ENCODE peak calls at places on chromosomes 5 and 9, in six cellular contexts. I is IMR-90, V is H9, J is trophoblast cell, L is mesenchymal stem cell, Z is neuronal stem cell. H is an unnamed sample.

GRCh38 chr5:15768936-15769335 is 269.0 kb downstream of the FBXL7 start:
- DNase-seq in I (no peak), V (no peak), J (no peak), L (no peak), Z (no peak), H (no peak)

GRCh38 chr9:15972760-15973159 is 419.9 kb downstream of the CCDC171 start:
- DNase-seq in I (no peak), V (no peak), J (no peak), L (no peak), Z (no peak), H (no peak)

GRCh38 chr9:13324988-13325387 is 45.5 kb upstream of the MPDZ start:
- DNase-seq in I (no peak), V (no peak), J (no peak), L (no peak), Z (no peak), H (no peak)

GRCh38 chr9:121360975-121361374 is 9.1 kb downstream of the STOM start:
- DNase-seq in I (peak), V (no peak), J (no peak), L (peak), Z (no peak), H (no peak)

GRCh38 chr9:104071589-104071988 is 22.5 kb upstream of the SMC2 start:
- DNase-seq in I (no peak), V (no peak), J (no peak), L (no peak), Z (no peak), H (no peak)

GRCh38 chr9:130368631-130369103 is 76.1 kb upstream of the ASS1 start:
- DNase-seq in I (no peak), V (no peak), J (peak), L (peak), Z (no peak), H (peak)

GRCh38 chr5:37554938-37555337 is 175.8 kb downstream of the WDR70 start:
- DNase-seq in I (no peak), V (no peak), J (peak), L (no peak), Z (no peak), H (peak)

GRCh38 chr9:71680189-71680983 is 87.9 kb downstream of the CEMIP2 start:
- DNase-seq in I (peak), V (no peak), J (peak), L (peak), Z (no peak), H (peak)

GRCh38 chr5:170491479-170491878 is 12.3 kb upstream of the KCNIP1 start:
- DNase-seq in I (peak), V (no peak), J (no peak), L (peak), Z (no peak), H (no peak)

GRCh38 chr5:68269820-68270219 is 54.3 kb downstream of the PIK3R1 start:
- DNase-seq in I (no peak), V (no peak), J (no peak), L (no peak), Z (no peak), H (no peak)

GRCh38 chr5:96817496-96817895 is 9.8 kb upstream of the ERAP1 start:
- DNase-seq in I (no peak), V (no peak), J (no peak), L (no peak), Z (no peak), H (no peak)

GRCh38 chr9:36764364-36765076 is 191.8 kb downstream of the MELK start:
- DNase-seq in I (no peak), V (no peak), J (no peak), L (no peak), Z (no peak), H (peak)

GRCh38 chr9:128911529-128912035 is 9.2 kb upstream of the PHYHD1 start:
- DNase-seq in I (peak), V (peak), J (no peak), L (peak), Z (no peak), H (peak)

GRCh38 chr9:4116708-4117460 is 183.0 kb downstream of the GLIS3 start:
- DNase-seq in I (no peak), V (no peak), J (no peak), L (no peak), Z (no peak), H (no peak)

GRCh38 chr5:166083183-166083959 is 2208.1 kb upstream of the WWC1 start:
- DNase-seq in I (no peak), V (no peak), J (no peak), L (no peak), Z (no peak), H (peak)

GRCh38 chr5:120919017-120919416 is 454.9 kb downstream of the PRR16 start:
- DNase-seq in I (no peak), V (no peak), J (no peak), L (peak), Z (no peak), H (no peak)

GRCh38 chr5:52199833-52200232 is 587.9 kb upstream of the ITGA1 start:
- DNase-seq in I (no peak), V (no peak), J (no peak), L (no peak), Z (no peak), H (no peak)

GRCh38 chr9:129415031-129415953 is 205.6 kb downstream of the C9orf50 start:
- DNase-seq in I (no peak), V (no peak), J (peak), L (peak), Z (no peak), H (no peak)

GRCh38 chr5:121366515-121366914 is 485.2 kb upstream of the FTMT start:
- DNase-seq in I (peak), V (no peak), J (no peak), L (peak), Z (no peak), H (no peak)

GRCh38 chr5:117455236-117456233 is 880.9 kb upstream of the SEMA6A start:
- DNase-seq in I (no peak), V (peak), J (no peak), L (no peak), Z (no peak), H (peak)

GRCh38 chr5:322281-322941 is 897 bp downstream of the AHRR start:
- DNase-seq in I (peak), V (peak), J (no peak), L (peak), Z (no peak), H (no peak)

DNA sequence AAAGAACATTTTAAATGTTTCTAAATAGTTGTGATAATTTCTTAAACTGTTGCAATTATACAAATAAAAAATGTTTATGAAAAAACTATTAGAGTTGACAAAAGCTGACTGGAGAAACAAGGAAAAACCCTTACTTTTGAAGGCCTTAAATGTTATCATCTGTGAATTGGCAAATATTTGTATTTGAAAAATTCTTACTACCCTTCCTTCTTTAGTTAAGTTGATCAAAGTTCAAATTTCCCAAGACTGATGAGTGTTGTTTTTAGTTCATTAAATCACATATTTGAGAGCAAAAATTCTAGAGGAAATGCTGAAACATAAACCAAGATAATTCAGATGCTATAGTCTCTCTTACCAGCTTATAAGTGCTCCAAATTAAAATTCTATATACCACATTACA is 2.6 kb upstream of the SLC35D2 start:
- DNase-seq in I (no peak), V (no peak), J (no peak), L (no peak), Z (no peak), H (no peak)
- H3K18ac ChIP-seq in I (no peak), V (no peak), J (no peak), L (no peak), Z (no peak), H (no peak)

DNA sequence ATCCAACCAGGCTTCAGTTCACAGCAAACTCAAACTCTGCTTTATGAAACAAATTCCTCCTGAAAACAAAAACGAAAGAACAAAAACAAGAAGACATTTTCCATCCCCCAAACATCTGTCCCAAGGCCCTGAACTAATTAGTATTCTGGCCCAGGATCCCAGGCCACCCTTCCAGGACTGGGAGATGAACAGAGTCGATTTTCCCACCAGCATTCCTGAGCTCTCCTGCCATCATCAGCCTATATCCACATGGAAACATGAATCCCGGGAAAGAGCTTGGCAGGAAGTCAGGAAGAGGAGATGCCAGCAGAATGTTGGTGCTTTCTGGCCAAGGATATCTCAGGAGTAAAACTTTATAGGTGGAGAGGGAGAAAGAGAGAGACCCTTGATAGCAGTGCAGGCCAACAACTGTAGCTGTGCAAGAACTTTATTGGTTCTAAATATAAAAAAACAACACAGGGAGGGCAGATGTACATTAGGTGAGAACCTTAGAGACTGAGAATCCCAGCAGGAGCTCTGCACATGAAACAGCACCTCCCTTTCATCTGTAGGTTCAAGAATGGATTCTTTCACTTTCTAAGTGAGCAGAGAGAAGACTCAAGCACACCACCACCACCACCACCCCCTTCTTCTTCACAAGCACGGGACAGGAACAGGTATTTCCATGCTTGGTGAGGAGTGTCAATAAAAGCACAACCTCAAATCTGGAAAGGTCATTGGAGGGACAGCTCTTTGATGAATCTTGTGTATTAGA is 190.7 kb upstream of the TAS2R1 start:
- DNase-seq in I (peak), V (no peak), J (no peak), L (no peak), Z (no peak), H (no peak)
- H3K27ac ChIP-seq in I (no peak), V (no peak), J (no peak), L (no peak), Z (no peak), H (no peak)

DNA sequence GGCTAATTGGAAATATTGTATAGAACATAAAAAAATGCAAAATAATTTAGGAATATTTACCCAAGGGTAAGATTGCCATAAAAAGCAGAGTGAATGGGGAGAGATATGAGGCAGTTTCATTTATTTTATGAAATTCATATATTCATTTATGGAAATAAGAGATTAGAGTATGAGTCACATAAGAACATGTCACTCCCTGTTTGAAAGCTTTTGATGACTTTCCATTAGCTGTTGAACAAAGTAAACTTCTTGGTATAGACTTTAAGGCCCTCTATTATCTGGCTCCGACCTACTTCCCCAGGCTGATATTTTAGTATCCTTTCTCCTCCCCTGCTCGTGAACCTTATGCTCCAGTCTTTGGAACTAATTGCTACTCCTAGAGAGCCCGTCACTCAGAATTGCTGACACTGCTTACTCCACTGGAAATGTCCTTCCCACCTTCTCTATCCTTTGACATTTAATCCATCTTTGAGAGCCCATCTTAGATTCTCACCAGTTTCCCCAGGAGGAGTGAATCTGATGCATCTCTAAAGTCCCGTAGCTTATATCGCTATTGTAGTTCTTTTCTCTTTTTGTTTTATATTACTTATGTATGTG is 8.9 kb upstream of the ACTBL2 start:
- DNase-seq in I (no peak), V (no peak), J (no peak), L (no peak), Z (no peak), H (no peak)
- H2AK5ac ChIP-seq in I (peak), V (no peak), J (no peak), L (peak), Z (no peak), H (no peak)

GRCh38 chr5:54883374-54884194 is 101.8 kb downstream of the ESM1 start:
- DNase-seq in I (peak), V (peak), J (peak), L (peak), Z (peak), H (peak)
- H3K18ac ChIP-seq in I (no peak), V (no peak), J (no peak), L (peak), Z (peak), H (peak)

DNA sequence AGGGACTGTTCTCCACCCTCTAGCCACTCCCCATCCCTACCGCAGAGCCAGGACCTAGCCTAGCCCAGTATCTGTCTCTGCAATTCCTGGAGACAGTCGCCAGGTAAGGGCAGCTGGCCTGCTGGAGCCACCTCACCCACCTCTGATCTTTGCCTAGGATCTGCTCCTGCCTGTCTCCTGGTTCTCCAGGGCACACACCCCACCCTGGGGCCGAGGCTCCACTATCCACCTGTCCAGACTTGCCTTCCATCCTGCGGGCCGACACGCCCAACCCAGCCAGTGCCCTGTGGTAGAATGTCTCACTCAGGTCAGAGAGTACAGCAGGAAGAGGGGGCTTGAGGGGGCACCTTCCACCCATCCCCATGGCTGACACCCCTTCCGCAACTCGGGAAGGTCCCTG is 15.7 kb upstream of the AQP7 start:
- DNase-seq in I (no peak), V (no peak), J (peak), L (no peak), Z (no peak), H (no peak)
- H3K27ac ChIP-seq in I (no peak), V (no peak), J (no peak), L (no peak), Z (no peak), H (no peak)

DNA sequence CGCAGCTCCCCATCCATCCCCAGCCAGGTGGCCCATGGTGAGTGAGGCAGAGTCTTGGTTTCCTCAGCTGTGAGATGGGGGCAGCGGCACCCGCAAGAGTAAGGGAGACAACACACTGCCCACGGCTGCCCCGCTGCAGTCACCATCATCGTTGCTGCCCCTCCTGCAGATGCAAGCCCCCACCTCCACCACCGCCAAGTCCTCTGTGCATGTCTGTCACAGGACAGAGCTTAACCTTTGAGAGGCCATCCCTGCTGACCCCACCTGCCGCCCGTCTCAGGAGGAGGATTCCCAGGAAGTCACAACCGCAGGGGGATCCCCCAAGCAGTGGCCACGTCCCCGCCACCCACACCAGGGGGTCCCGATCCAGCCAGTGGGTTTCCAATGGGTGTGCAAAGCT is 113.7 kb downstream of the VAV2 start:
- DNase-seq in I (no peak), V (no peak), J (no peak), L (no peak), Z (no peak), H (no peak)
- H2AK5ac ChIP-seq in I (no peak), V (no peak), J (peak), L (no peak), Z (peak), H (no peak)

DNA sequence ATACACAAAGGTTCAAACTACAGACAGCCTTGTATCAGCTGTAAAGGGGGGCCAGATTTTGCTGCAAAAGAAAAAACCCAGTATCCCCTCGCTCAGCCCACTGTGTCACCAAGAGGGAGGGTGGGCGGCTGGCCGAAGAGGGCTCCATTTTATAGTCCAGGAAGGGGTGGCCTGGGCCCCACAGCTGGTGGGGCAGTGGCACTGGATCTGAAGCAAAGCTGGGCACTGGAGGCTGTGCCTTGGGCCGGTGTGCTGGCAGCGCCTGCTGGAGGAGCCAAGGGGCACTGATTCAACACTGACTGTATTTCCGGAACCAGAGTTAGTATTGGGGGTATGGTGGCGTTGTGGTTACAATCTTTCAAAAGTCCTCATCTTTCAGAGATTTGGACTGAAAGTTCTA is 9.1 kb downstream of the BRD3 start:
- DNase-seq in I (peak), V (peak), J (no peak), L (no peak), Z (no peak), H (no peak)
- H3K18ac ChIP-seq in I (no peak), V (no peak), J (no peak), L (no peak), Z (no peak), H (no peak)

GRCh38 chr5:156201793-156202388 is 125.1 kb upstream of the SGCD start:
- DNase-seq in I (peak), V (no peak), J (no peak), L (peak), Z (no peak), H (no peak)

GRCh38 chr5:156199045-156199444 is 127.9 kb upstream of the SGCD start:
- DNase-seq in I (no peak), V (no peak), J (no peak), L (no peak), Z (no peak), H (no peak)

GRCh38 chr5:156200938-156201792 is 125.8 kb upstream of the SGCD start:
- DNase-seq in I (no peak), V (no peak), J (no peak), L (no peak), Z (no peak), H (no peak)
- H3K27ac ChIP-seq in I (peak), V (no peak), J (no peak), L (peak), Z (no peak), H (no peak)

GRCh38 chr9:98217255-98217654 is 24.8 kb upstream of the CORO2A start:
- DNase-seq in I (no peak), V (no peak), J (no peak), L (no peak), Z (no peak), H (no peak)

GRCh38 chr9:98216391-98216790 is 24.0 kb upstream of the CORO2A start:
- DNase-seq in I (no peak), V (no peak), J (no peak), L (no peak), Z (no peak), H (no peak)

GRCh38 chr9:98215266-98215665 is 22.8 kb upstream of the CORO2A start:
- DNase-seq in I (peak), V (no peak), J (no peak), L (no peak), Z (no peak), H (no peak)

GRCh38 chr9:98214811-98215210 is 22.4 kb upstream of the CORO2A start:
- DNase-seq in I (no peak), V (no peak), J (no peak), L (no peak), Z (no peak), H (no peak)

GRCh38 chr9:98215821-98216220 is 23.4 kb upstream of the CORO2A start:
- DNase-seq in I (no peak), V (peak), J (no peak), L (no peak), Z (no peak), H (peak)
- H2AK5ac ChIP-seq in I (peak), V (no peak), J (no peak), L (no peak), Z (no peak), H (no peak)

DNA sequence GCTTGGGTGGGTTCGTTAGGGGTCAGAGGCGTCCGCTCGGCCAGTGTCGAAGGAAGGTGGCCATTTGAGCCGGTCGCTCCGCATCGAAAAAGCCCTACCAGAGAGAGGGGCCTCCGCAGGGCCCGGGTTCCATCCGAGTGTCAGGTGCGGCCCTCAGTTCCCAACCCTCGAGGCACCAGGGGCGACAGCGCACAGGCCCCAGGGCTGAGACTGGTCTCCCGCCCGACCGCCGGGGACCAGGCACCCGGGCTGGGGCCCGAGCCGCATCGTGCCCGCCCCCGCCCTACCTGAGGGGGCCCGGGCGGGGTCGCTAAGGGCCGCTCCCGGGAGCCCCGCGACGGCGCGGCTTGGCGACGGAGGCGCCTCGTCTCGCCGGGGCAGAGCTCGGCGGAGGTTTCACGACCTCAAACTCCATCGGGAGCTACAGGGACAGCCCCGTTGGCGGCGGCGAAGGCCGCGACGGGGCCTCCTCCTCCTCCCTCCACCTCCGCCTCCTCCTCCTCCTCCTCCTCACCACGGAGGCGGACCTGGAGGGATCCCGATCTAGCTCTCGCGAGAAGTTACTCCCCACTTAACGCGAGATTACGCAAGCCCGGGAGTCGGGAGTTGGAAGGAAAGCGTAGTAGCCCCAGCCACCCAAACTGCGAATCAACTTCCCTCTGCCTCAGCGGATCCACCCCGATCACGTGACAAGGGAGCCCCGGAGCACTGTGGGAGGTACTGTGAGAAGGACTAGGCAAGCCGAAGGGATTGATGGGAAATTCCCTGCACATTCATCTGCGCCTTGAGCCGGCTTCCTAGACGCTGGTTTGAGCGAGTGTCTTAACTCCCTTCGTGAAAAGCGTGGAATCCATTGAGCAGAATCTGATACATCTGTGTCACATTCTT is at the start of gene RC3H2:
- DNase-seq in I (peak), V (peak), J (peak), L (peak), Z (peak), H (peak)
- H3K18ac ChIP-seq in I (peak), V (peak), J (peak), L (peak), Z (peak), H (peak)

H was measured in mesendoderm.